ENCODE peak calls at places on chromosome 10, in nine cellular contexts. A, B, H, X, J, M, U, Z and P are unnamed samples.
A peak's percentile ranks its signal among the peaks of the same experiment; 100 is the strongest.

GRCh38 chr10:124657806-124658205 is 86.4 kb downstream of the FAM53B start:
- DNase-seq in H (no peak), X (peak; percentile 35), M (no peak), U (no peak), J (no peak), Z (no peak), B (no peak), A (no peak), P (no peak)

GRCh38 chr10:70918851-70919530 is 30.6 kb upstream of the PCBD1 start:
- DNase-seq in A (no peak), H (no peak), U (no peak), M (no peak), X (peak; percentile 23), Z (no peak), B (no peak), J (no peak), P (no peak)

GRCh38 chr10:114052255-114052654 is 8.6 kb downstream of the ADRB1 start:
- DNase-seq in B (no peak), Z (no peak), M (no peak), U (no peak), J (no peak), H (no peak), A (no peak), X (no peak), P (no peak)

GRCh38 chr10:92011560-92012214 is 88.1 kb downstream of the BTAF1 start:
- DNase-seq in M (no peak), J (no peak), H (peak; percentile 69), B (no peak), U (no peak), Z (no peak), A (no peak), X (no peak), P (no peak)

GRCh38 chr10:15585303-15585715 is 134.4 kb downstream of the ITGA8 start:
- DNase-seq in U (no peak), J (peak; percentile 2), B (peak; percentile 0), X (peak; percentile 50), M (peak; percentile 88), A (peak; percentile 67), H (peak; percentile 59), Z (no peak), P (no peak)

GRCh38 chr10:103854687-103855423 is 521 bp downstream of the SH3PXD2A start:
- DNase-seq in A (peak; percentile 70), U (no peak), J (no peak), H (no peak), B (no peak), Z (no peak), X (peak; percentile 73), M (no peak), P (no peak)

GRCh38 chr10:78769526-78769925 is 299.2 kb upstream of the ZMIZ1 start:
- DNase-seq in U (no peak), J (no peak), M (no peak), X (no peak), Z (no peak), A (no peak), B (no peak), H (no peak), P (no peak)

GRCh38 chr10:72310241-72310633 is 36.5 kb downstream of the DDIT4 start:
- DNase-seq in A (no peak), X (peak; percentile 31), Z (no peak), J (no peak), M (no peak), B (no peak), H (peak; percentile 54), U (no peak), P (no peak)

GRCh38 chr10:63555330-63555729 is 34.1 kb downstream of the REEP3 start:
- DNase-seq in H (no peak), M (no peak), B (no peak), A (no peak), Z (no peak), J (no peak), U (no peak), X (no peak), P (no peak)

GRCh38 chr10:55212051-55212450 is 411.0 kb upstream of the PCDH15 start:
- DNase-seq in X (no peak), Z (no peak), H (no peak), U (no peak), A (no peak), B (no peak), M (no peak), J (no peak), P (no peak)

GRCh38 chr10:109887272-109887671 is 36.0 kb downstream of the XPNPEP1 start:
- DNase-seq in J (no peak), X (no peak), Z (no peak), M (no peak), U (no peak), H (no peak), B (no peak), A (no peak), P (no peak)

GRCh38 chr10:30384791-30385201 is 35.7 kb upstream of the MTPAP start:
- DNase-seq in M (no peak), J (no peak), U (no peak), H (peak; percentile 39), Z (no peak), A (peak; percentile 50), B (no peak), X (no peak), P (no peak)

GRCh38 chr10:127252818-127253217 is 56.4 kb upstream of the INSYN2A start:
- DNase-seq in M (no peak), B (no peak), H (no peak), J (no peak), A (no peak), U (no peak), Z (no peak), X (no peak), P (no peak)

GRCh38 chr10:71421075-71421434 is 24.3 kb downstream of the CDH23 start:
- DNase-seq in U (no peak), X (no peak), M (peak; percentile 78), A (no peak), J (no peak), H (no peak), B (no peak), Z (no peak), P (no peak)

GRCh38 chr10:11685787-11686218 is 56.4 kb upstream of the ECHDC3 start:
- DNase-seq in M (no peak), Z (no peak), J (peak; percentile 3), B (no peak), U (no peak), X (peak; percentile 74), A (no peak), H (peak; percentile 56), P (no peak)

GRCh38 chr10:73865459-73866442 is 8.6 kb downstream of the CAMK2G start:
- DNase-seq in U (no peak), J (no peak), M (no peak), X (peak; percentile 43), B (no peak), Z (no peak), H (no peak), A (no peak), P (no peak)

GRCh38 chr10:63523015-63523414 is 1.8 kb downstream of the REEP3 start:
- DNase-seq in H (no peak), J (no peak), A (no peak), U (no peak), B (no peak), Z (no peak), M (no peak), X (no peak), P (no peak)

GRCh38 chr10:1152386-1153252 is 96.4 kb downstream of the WDR37 start:
- DNase-seq in M (peak; percentile 59), X (no peak), U (no peak), H (no peak), Z (no peak), J (no peak), B (no peak), A (no peak), P (no peak)

GRCh38 chr10:77416327-77417135 is 221.1 kb downstream of the KCNMA1 start:
- DNase-seq in U (no peak), A (no peak), H (peak; percentile 74), M (no peak), J (no peak), Z (no peak), B (no peak), X (no peak), P (peak; percentile 91)

GRCh38 chr10:54441286-54441685 is 359.7 kb downstream of the PCDH15 start:
- DNase-seq in B (no peak), A (no peak), Z (no peak), M (no peak), X (no peak), U (no peak), H (no peak), J (no peak), P (no peak)

GRCh38 chr10:129380279-129380678 is 86.8 kb upstream of the MGMT start:
- DNase-seq in U (no peak), H (no peak), A (no peak), X (no peak), M (no peak), Z (no peak), B (no peak), J (no peak), P (no peak)

GRCh38 chr10:22501412-22501811 is 156.1 kb downstream of the SPAG6 start:
- DNase-seq in Z (no peak), X (no peak), A (no peak), H (no peak), U (no peak), B (no peak), J (no peak), M (no peak), P (no peak)

GRCh38 chr10:121891103-121891502 is 36.7 kb downstream of the ATE1 start:
- DNase-seq in B (no peak), A (no peak), M (no peak), H (no peak), J (no peak), Z (no peak), U (no peak), X (no peak), P (no peak)

GRCh38 chr10:71970331-71970730 is 6.1 kb downstream of the CHST3 start:
- DNase-seq in M (no peak), B (no peak), H (no peak), J (no peak), Z (no peak), A (peak; percentile 43), U (no peak), X (no peak), P (no peak)

GRCh38 chr10:132681858-132682755 is 103.8 kb downstream of the NKX6-2 start:
- DNase-seq in H (no peak), J (no peak), B (no peak), U (no peak), M (peak; percentile 73), Z (no peak), X (no peak), A (no peak), P (no peak)

GRCh38 chr10:131983780-131984179 is 2.1 kb upstream of the BNIP3 start:
- DNase-seq in A (no peak), U (no peak), J (no peak), Z (no peak), B (no peak), M (no peak), H (peak; percentile 80), X (no peak), P (peak; percentile 67)

GRCh38 chr10:73899401-73899780 is 11.5 kb upstream of the PLAU start:
- DNase-seq in X (no peak), M (no peak), Z (no peak), A (no peak), B (no peak), U (no peak), J (no peak), H (peak; percentile 81), P (no peak)

GRCh38 chr10:90561666-90562065 is 296.2 kb downstream of the HTR7 start:
- DNase-seq in H (no peak), M (no peak), X (no peak), A (no peak), U (no peak), J (no peak), Z (no peak), B (no peak), P (no peak)

GRCh38 chr10:103709341-103709920 is 145.9 kb downstream of the SH3PXD2A start:
- DNase-seq in A (no peak), Z (no peak), M (no peak), B (no peak), J (no peak), U (no peak), H (peak; percentile 43), X (no peak), P (no peak)

GRCh38 chr10:131975003-131975402 is 6.7 kb downstream of the BNIP3 start:
- DNase-seq in B (no peak), U (no peak), H (no peak), Z (no peak), A (no peak), X (no peak), J (no peak), M (no peak), P (no peak)

GRCh38 chr10:128113026-128113425 is 13.2 kb downstream of the MKI67 start:
- DNase-seq in J (no peak), M (no peak), Z (no peak), X (no peak), H (no peak), U (no peak), B (no peak), A (peak; percentile 39), P (no peak)